ENCODE peak calls at places on chromosome 19, in four cellular contexts. C is HCT116, N is IMR-90, U is heart left ventricle. M is an unnamed sample. For H3K27me3, the result is how much of the 10 kb centered on the place peaks cover.

GRCh38 chr19:16033721-16034120 is 42.6 kb upstream of the TPM4 start:
- DNase-seq in C (no peak), N (no peak), U (no peak), M (no peak)

GRCh38 chr19:19538077-19538764 is at the start of gene CILP2:
- DNase-seq in C (no peak), N (no peak), U (no peak), M (no peak)

GRCh38 chr19:49340069-49340864 is 5.1 kb downstream of the CD37 start:
- DNase-seq in C (no peak), N (no peak), U (peak), M (no peak)

GRCh38 chr19:1929051-1929742 is 11.8 kb upstream of the CSNK1G2 start:
- DNase-seq in C (peak), N (peak), U (peak), M (no peak)

GRCh38 chr19:23070353-23070781 is 46.5 kb upstream of the ZNF730 start:
- DNase-seq in C (no peak), N (peak), U (peak), M (no peak)

GRCh38 chr19:51686171-51686570 is 7.0 kb upstream of the SPACA6 start:
- DNase-seq in C (no peak), N (no peak), U (no peak), M (no peak)

GRCh38 chr19:38889803-38890202 is 9.6 kb downstream of the SIRT2 start:
- DNase-seq in C (no peak), N (no peak), U (no peak), M (no peak)

GRCh38 chr19:16561382-16561781 is 10.8 kb downstream of the SLC35E1 start:
- DNase-seq in C (no peak), N (no peak), U (no peak), M (no peak)

GRCh38 chr19:49591731-49592485 is 926 bp downstream of the PRR12 start:
- DNase-seq in C (no peak), N (peak), U (no peak), M (no peak)

GRCh38 chr19:7417671-7418324 is 69.1 kb downstream of the ARHGEF18 start:
- DNase-seq in C (no peak), N (peak), U (no peak), M (no peak)

GRCh38 chr19:47699360-47699917 is 13.8 kb upstream of the EHD2 start:
- DNase-seq in C (no peak), N (peak), U (no peak), M (no peak)

GRCh38 chr19:8334458-8335342 is 8.4 kb downstream of the KANK3 start:
- DNase-seq in C (peak), N (peak), U (peak), M (no peak)

GRCh38 chr19:6482343-6482686 is 728 bp upstream of the DENND1C start:
- DNase-seq in C (no peak), N (no peak), U (no peak), M (no peak)

GRCh38 chr19:41439441-41440222 is at the start of gene DMAC2:
- DNase-seq in C (peak), N (peak), U (peak), M (peak)

GRCh38 chr19:18153555-18154134 is 682 bp downstream of the PIK3R2 start:
- DNase-seq in C (no peak), N (no peak), U (no peak), M (no peak)

GRCh38 chr19:38024991-38025716 is 118.1 kb downstream of the SIPA1L3 start:
- DNase-seq in C (no peak), N (no peak), U (no peak), M (no peak)

GRCh38 chr19:49988433-49988832 is 27.5 kb upstream of the SIGLEC11 start:
- DNase-seq in C (no peak), N (peak), U (no peak), M (no peak)

GRCh38 chr19:55508120-55508519 is 19.9 kb downstream of the SSC5D start:
- DNase-seq in C (no peak), N (no peak), U (no peak), M (no peak)

GRCh38 chr19:16938211-16938610 is 49.4 kb downstream of the F2RL3 start:
- DNase-seq in C (no peak), N (no peak), U (no peak), M (no peak)

GRCh38 chr19:17289489-17289888 is 7.8 kb downstream of the ANKLE1 start:
- DNase-seq in C (peak), N (peak), U (peak), M (peak)

GRCh38 chr19:35868172-35868822 is at the start of gene APLP1:
- DNase-seq in C (no peak), N (no peak), U (peak), M (no peak)

GRCh38 chr19:32823747-32824102 is 45.8 kb downstream of the SLC7A9 start:
- DNase-seq in C (no peak), N (no peak), U (no peak), M (no peak)

GRCh38 chr19:46824887-46825730 is 25.5 kb downstream of the AP2S1 start:
- DNase-seq in C (no peak), N (no peak), U (no peak), M (no peak)

GRCh38 chr19:17376935-17377600 is at the start of gene PLVAP:
- DNase-seq in C (no peak), N (no peak), U (peak), M (no peak)

GRCh38 chr19:37227996-37228395 is 10.0 kb downstream of the ZNF383 start:
- DNase-seq in C (no peak), N (no peak), U (no peak), M (no peak)

GRCh38 chr19:24141612-24142011 is 54.6 kb downstream of the ZNF254 start:
- DNase-seq in C (no peak), N (no peak), U (no peak), M (no peak)

GRCh38 chr19:33235269-33235995 is 9.8 kb upstream of the SLC7A10 start:
- DNase-seq in C (peak), N (peak), U (peak), M (no peak)

GRCh38 chr19:16139752-16140151 is 3.7 kb upstream of the HSH2D start:
- DNase-seq in C (no peak), N (no peak), U (no peak), M (no peak)

GRCh38 chr19:41321600-41322270 is 11.8 kb downstream of the CCDC97 start:
- DNase-seq in C (no peak), N (peak), U (no peak), M (no peak)

GRCh38 chr19:33557720-33558119 is 36.1 kb upstream of the PEPD start:
- DNase-seq in C (no peak), N (no peak), U (no peak), M (no peak)

GRCh38 chr19:45815501-45816216 is 551 bp upstream of the RSPH6A start:
- DNase-seq in C (no peak), N (no peak), U (peak), M (no peak)
- H3K4me3 ChIP-seq in C (no peak), N (no peak), U (peak), M (no peak)

DNA sequence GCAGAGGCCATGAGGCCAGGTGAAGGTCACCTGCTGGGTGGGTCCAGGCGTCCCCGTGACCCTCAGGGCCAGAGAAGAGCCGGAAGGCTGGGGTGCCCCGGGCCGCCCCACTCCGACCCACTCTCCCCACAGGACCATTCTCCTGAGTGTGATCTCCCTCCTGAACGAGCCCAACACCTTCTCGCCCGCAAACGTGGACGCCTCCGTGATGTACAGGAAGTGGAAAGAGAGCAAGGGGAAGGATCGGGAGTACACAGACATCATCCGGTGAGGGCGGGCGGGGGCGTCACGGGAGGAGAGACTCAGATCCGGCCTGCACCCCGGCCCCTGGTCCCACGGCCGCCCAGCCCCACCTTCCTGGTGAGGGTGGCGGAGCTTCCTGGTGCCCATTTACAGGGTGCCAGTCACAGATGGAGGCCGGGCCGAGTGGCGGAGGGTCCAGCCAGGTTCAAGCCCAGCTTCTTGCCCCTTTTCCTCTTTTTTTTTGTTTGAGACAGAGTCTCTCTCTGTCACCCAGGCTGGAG is 5.4 kb downstream of the CDC34 start:
- DNase-seq in C (no peak), N (no peak), U (no peak), M (no peak)
- TF ChIP-seq CTCF in C (no peak), N (no peak), U (no peak), M (no peak)

GRCh38 chr19:12802267-12803106 is 618 bp downstream of the THSD8 start:
- DNase-seq in C (no peak), N (no peak), U (peak), M (no peak)

GRCh38 chr19:12799723-12800343 is 1.8 kb downstream of the PRDX2 start:
- DNase-seq in C (no peak), N (no peak), U (no peak), M (no peak)

GRCh38 chr19:12801466-12802266 is at the start of the genes PRDX2 and THSD8:
- DNase-seq in C (no peak), N (peak), U (peak), M (no peak)

GRCh38 chr19:12800344-12800732 is 1.3 kb downstream of the PRDX2 start:
- DNase-seq in C (no peak), N (no peak), U (no peak), M (no peak)

GRCh38 chr19:12800873-12801465 is 631 bp downstream of the PRDX2 start:
- DNase-seq in C (no peak), N (no peak), U (peak), M (no peak)
- H3K27me3 ChIP-seq in C (under half), N (under half), U (under half), M (under half)

GRCh38 chr19:3606174-3606689 is 443 bp downstream of the TBXA2R start:
- DNase-seq in C (peak), N (no peak), U (peak), M (no peak)

GRCh38 chr19:3604227-3604986 is 2.3 kb downstream of the TBXA2R start:
- DNase-seq in C (no peak), N (no peak), U (no peak), M (no peak)

GRCh38 chr19:3605770-3606169 is 905 bp downstream of the TBXA2R start:
- DNase-seq in C (no peak), N (no peak), U (no peak), M (no peak)

GRCh38 chr19:3604987-3605343 is 1.7 kb downstream of the TBXA2R start:
- DNase-seq in C (no peak), N (no peak), U (peak), M (no peak)

GRCh38 chr19:3605361-3605760 is 1.3 kb downstream of the TBXA2R start:
- DNase-seq in C (no peak), N (no peak), U (no peak), M (no peak)
- H3K4me3 ChIP-seq in C (peak), N (no peak), U (peak), M (no peak)